ENCODE peak calls at places on chromosomes 7 and 10, in six cellular contexts. B is uterus, H is lower lobe of right lung, V is cardiac muscle cell, W is aorta, G is testis. F is an unnamed sample.

GRCh38 chr7:100793806-100794660 is 33.3 kb downstream of the EPHB4 start:
- DNase-seq in B (no peak), H (no peak), V (no peak), W (no peak), G (no peak), F (no peak)

GRCh38 chr7:134186801-134187200 is 59.7 kb downstream of the LRGUK start:
- DNase-seq in B (no peak), H (no peak), V (no peak), W (no peak), G (no peak), F (no peak)

GRCh38 chr7:44796034-44796503 is 412 bp upstream of the PPIA start:
- DNase-seq in B (no peak), H (no peak), V (peak; percentile 53), W (no peak), G (peak; percentile 62), F (no peak)

GRCh38 chr7:24980695-24981543 is 941 bp upstream of the OSBPL3 start:
- DNase-seq in B (peak; percentile 18), H (peak; percentile 53), V (peak; percentile 43), W (peak; percentile 54), G (peak; percentile 21), F (peak; percentile 37)

GRCh38 chr10:21899736-21900135 is 103.8 kb downstream of the DNAJC1 start:
- DNase-seq in B (no peak), H (no peak), V (no peak), W (no peak), G (no peak), F (no peak)

GRCh38 chr7:127769696-127770400 is 117.9 kb downstream of the SND1 start:
- DNase-seq in B (no peak), H (no peak), V (peak; percentile 71), W (no peak), G (no peak), F (no peak)

GRCh38 chr10:68406111-68406814 is 814 bp downstream of the RUFY2 start:
- DNase-seq in B (peak; percentile 52), H (peak; percentile 70), V (peak; percentile 77), W (peak; percentile 72), G (peak; percentile 66), F (peak; percentile 85)

GRCh38 chr7:70569335-70569819 is 562.6 kb upstream of the GALNT17 start:
- DNase-seq in B (no peak), H (no peak), V (no peak), W (no peak), G (no peak), F (no peak)

GRCh38 chr10:120508393-120508792 is 51.4 kb downstream of the PLPP4 start:
- DNase-seq in B (no peak), H (no peak), V (no peak), W (no peak), G (no peak), F (no peak)

GRCh38 chr7:80604436-80604835 is 34.0 kb upstream of the CD36 start:
- DNase-seq in B (no peak), H (no peak), V (no peak), W (no peak), G (no peak), F (no peak)

GRCh38 chr10:60549686-60550085 is 160.0 kb upstream of the ANK3 start:
- DNase-seq in B (no peak), H (no peak), V (peak; percentile 32), W (no peak), G (no peak), F (no peak)
- H3K4me1 ChIP-seq in B (no peaks in the 10 kb centered on the region), H (no peaks in the 10 kb centered on the region), V (peaks cover 4% of the 10 kb centered on the region), W (no peaks in the 10 kb centered on the region), G (no peaks in the 10 kb centered on the region), F (no peaks in the 10 kb centered on the region)

GRCh38 chr7:105689093-105689819 is 108.0 kb upstream of the EFCAB10 start:
- DNase-seq in B (no peak), H (no peak), V (no peak), W (no peak), G (no peak), F (no peak)
- H3K4me3 ChIP-seq in B (no peak overlapping the region), H (no peak overlapping the region), V (no peak overlapping the region), W (no peak overlapping the region), G (no peak overlapping the region), F (no peak overlapping the region)

GRCh38 chr7:151201751-151202150 is 8.5 kb downstream of the H2BK1 start:
- DNase-seq in B (no peak), H (no peak), V (no peak), W (no peak), G (no peak), F (no peak)
- H3K27me3 ChIP-seq in B (no peaks in the 10 kb centered on the region), H (peaks cover 37% of the 10 kb centered on the region), V (no peaks in the 10 kb centered on the region), W (no peaks in the 10 kb centered on the region), G (no peaks in the 10 kb centered on the region), F (no peaks in the 10 kb centered on the region)

GRCh38 chr10:101229275-101230184 is at the start of gene LBX1:
- DNase-seq in B (no peak), H (no peak), V (no peak), W (no peak), G (no peak), F (no peak)
- H3K4me1 ChIP-seq in B (peaks cover 25% of the 10 kb centered on the region), H (peaks cover 48% of the 10 kb centered on the region), V (peaks cover 14% of the 10 kb centered on the region), W (no peaks in the 10 kb centered on the region), G (peaks cover 16% of the 10 kb centered on the region), F (no peaks in the 10 kb centered on the region)

GRCh38 chr7:151631968-151632749 is 112.5 kb upstream of the RHEB start:
- DNase-seq in B (peak; percentile 86), H (peak; percentile 92), V (peak; percentile 89), W (peak; percentile 89), G (peak; percentile 80), F (peak; percentile 94)

GRCh38 chr7:151628846-151629604 is 109.3 kb upstream of the RHEB start:
- DNase-seq in B (no peak), H (no peak), V (no peak), W (no peak), G (no peak), F (no peak)

GRCh38 chr7:151629873-151630272 is 110.2 kb upstream of the RHEB start:
- DNase-seq in B (no peak), H (no peak), V (no peak), W (no peak), G (no peak), F (no peak)

GRCh38 chr7:151631149-151631967 is 111.7 kb upstream of the RHEB start:
- DNase-seq in B (no peak), H (no peak), V (peak; percentile 36), W (no peak), G (peak; percentile 31), F (peak; percentile 37)

DNA sequence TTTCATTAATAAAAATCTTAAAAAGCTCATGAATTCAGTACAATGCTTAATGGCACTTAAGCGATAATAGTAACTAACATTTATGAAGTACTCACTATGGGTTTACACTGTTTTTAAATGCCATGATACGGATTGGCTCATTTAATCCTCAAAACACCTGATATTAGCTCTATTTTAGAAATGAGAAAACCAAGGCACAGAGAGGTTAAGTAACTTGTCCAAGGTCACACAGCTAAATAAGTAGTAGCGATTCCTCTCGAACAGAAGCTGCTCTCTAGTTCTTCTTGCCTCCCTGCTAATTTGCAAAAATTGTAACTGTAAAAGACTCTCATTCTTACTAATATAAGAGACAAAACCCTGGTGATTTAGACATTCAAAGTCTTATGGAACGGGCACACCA is 110.7 kb upstream of the RHEB start:
- DNase-seq in B (no peak), H (no peak), V (no peak), W (no peak), G (no peak), F (no peak)
- H3K4me3 ChIP-seq in B (no peak overlapping the region), H (no peak overlapping the region), V (peak overlapping the region; percentile 83), W (peak overlapping the region; percentile 96), G (no peak overlapping the region), F (no peak overlapping the region)

DNA sequence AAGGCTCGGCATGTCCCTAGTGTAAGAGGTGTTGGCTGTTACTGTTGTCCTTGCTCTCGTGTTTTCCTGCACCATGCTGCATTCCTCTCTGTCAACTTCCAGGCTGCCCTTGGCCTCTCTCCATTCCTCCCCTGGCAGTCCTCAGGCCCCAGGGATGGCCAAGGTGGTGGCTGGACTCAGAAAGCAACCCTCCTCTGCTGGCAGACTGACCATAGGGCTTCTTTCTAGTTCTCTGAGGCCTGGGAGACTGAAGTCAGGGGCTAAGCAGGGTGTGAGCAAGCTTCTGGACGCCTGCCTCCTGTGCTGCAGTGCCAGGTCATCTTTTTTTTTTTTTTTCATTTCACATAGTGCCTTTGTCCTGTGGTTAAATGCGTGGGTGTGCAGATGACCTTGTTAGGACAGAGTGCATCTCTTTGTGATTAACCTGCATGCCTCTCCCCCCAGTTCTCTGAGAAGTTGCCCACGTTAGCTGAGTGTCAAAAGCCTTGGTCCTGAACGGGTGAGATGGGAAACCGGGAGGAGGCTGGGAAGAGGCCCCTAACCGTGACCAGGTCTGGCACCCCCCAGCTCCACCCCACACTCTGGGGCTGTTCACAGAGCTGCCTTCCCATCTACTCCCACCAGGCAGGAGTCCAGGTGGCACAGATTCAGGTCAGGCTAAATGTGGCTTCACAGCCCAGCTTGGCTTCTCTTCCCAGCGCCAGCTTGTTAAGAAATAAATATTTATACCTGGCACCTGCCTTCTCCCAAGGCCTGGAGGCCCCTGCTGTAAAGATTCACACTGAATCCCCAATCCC is 72.1 kb downstream of the GOLGA7B start:
- DNase-seq in B (no peak), H (no peak), V (peak; percentile 5), W (no peak), G (peak; percentile 59), F (peak; percentile 73)
- H3K27me3 ChIP-seq in B (no peaks in the 10 kb centered on the region), H (peaks cover 18% of the 10 kb centered on the region), V (peaks cover 7% of the 10 kb centered on the region), W (no peaks in the 10 kb centered on the region), G (no peaks in the 10 kb centered on the region), F (no peaks in the 10 kb centered on the region)

DNA sequence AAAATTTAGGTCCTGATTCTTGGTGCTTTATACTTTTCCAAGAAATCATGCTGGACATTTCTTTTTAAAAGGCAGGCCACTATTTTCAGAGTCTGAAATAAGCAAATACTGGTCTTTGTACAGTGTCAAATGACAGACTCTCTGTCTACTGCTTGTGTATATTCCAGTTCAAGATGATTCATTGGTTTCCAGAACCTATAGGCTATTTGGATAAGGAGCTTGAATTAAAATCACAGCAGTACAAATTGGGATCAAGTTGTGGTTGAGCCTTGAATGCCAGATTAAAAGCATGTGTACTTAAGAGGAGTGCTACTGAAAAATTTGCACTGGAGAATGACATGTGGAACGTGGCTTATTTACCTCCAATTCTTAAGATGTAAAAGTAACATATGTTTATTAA is 10.7 kb downstream of the KMT2E start:
- DNase-seq in B (no peak), H (no peak), V (peak; percentile 44), W (no peak), G (no peak), F (no peak)
- H3K4me1 ChIP-seq in B (peaks cover 4% of the 10 kb centered on the region), H (peaks cover 91% of the 10 kb centered on the region), V (peaks cover 16% of the 10 kb centered on the region), W (peaks cover 10% of the 10 kb centered on the region), G (peaks cover 15% of the 10 kb centered on the region), F (peaks cover 7% of the 10 kb centered on the region)

GRCh38 chr10:71832967-71833366 is 18.1 kb downstream of the PSAP start:
- DNase-seq in B (no peak), H (no peak), V (no peak), W (no peak), G (no peak), F (no peak)
- H3K4me3 ChIP-seq in B (no peak overlapping the region), H (no peak overlapping the region), V (no peak overlapping the region), W (no peak overlapping the region), G (no peak overlapping the region), F (no peak overlapping the region)

F was measured in right cardiac atrium.